ENCODE peak calls at places on chromosomes 2 and 18, in four cellular contexts. L is fibroblast of lung, X is sigmoid colon, E is PC-9. J is an unnamed sample. For H3K36me3 and H3K27me3, the result is how much of the 10 kb centered on the place peaks cover.

GRCh38 chr18:54229660-54230059 is 5.2 kb upstream of the MBD2 start:
- DNase-seq in X (no peak), E (no peak), L (no peak), J (no peak)

GRCh38 chr2:11377915-11378649 is 33.6 kb upstream of the ROCK2 start:
- DNase-seq in L (no peak), E (no peak), X (peak), J (no peak)

GRCh38 chr2:47640356-47640755 is 142.6 kb upstream of the MSH6 start:
- DNase-seq in E (no peak), X (no peak), L (no peak), J (no peak)

GRCh38 chr2:20650412-20650879 is 452 bp downstream of the HS1BP3 start:
- DNase-seq in L (peak), E (no peak), X (no peak), J (no peak)

GRCh38 chr18:63346471-63347183 is 20.4 kb downstream of the KDSR start:
- DNase-seq in L (peak), E (no peak), X (no peak), J (no peak)

GRCh38 chr2:36869606-36870005 is 96.7 kb downstream of the STRN start:
- DNase-seq in L (no peak), E (no peak), X (no peak), J (no peak)

GRCh38 chr2:77144772-77145171 is 377.4 kb downstream of the LRRTM4 start:
- DNase-seq in X (no peak), L (no peak), E (no peak), J (no peak)

GRCh38 chr2:197107291-197108269 is 181.1 kb upstream of the PGAP1 start:
- DNase-seq in L (peak), E (peak), X (peak), J (peak)

GRCh38 chr18:63224574-63224973 is 95.0 kb downstream of the BCL2 start:
- DNase-seq in E (no peak), X (no peak), L (no peak), J (no peak)

GRCh38 chr2:188068093-188068492 is 223.6 kb upstream of the GULP1 start:
- DNase-seq in E (no peak), L (peak), X (no peak), J (no peak)

GRCh38 chr2:188065386-188065785 is 226.3 kb upstream of the GULP1 start:
- DNase-seq in L (no peak), X (no peak), E (no peak), J (no peak)
- TF ChIP-seq CTCF in L (no peak), X (no peak), E (no peak), J (no peak)

GRCh38 chr2:25250331-25251031 is 82.1 kb upstream of the POMC start:
- DNase-seq in E (no peak), X (no peak), L (peak), J (peak)

GRCh38 chr2:25251461-25252273 is 83.3 kb upstream of the POMC start:
- DNase-seq in E (peak), X (peak), L (peak), J (no peak)

GRCh38 chr2:25247792-25248512 is 79.6 kb upstream of the POMC start:
- DNase-seq in L (no peak), X (no peak), E (no peak), J (no peak)

GRCh38 chr2:25251032-25251460 is 82.7 kb upstream of the POMC start:
- DNase-seq in X (no peak), L (peak), E (no peak), J (no peak)

GRCh38 chr2:25249785-25250184 is 81.4 kb upstream of the POMC start:
- DNase-seq in E (no peak), X (no peak), L (peak), J (no peak)
- H3K36me3 ChIP-seq in E (under half), X (under half), L (under half), J (under half)

GRCh38 chr2:70765507-70765906 is 2.5 kb downstream of the ADD2 start:
- DNase-seq in L (no peak), E (no peak), X (no peak), J (no peak)
- H3K27me3 ChIP-seq in L (under half), E (under half), X (under half), J (under half)

GRCh38 chr2:220463876-220464275 is 836.4 kb downstream of the SLC4A3 start:
- DNase-seq in E (no peak), L (no peak), X (no peak), J (no peak)

GRCh38 chr2:220455389-220455788 is 828.0 kb downstream of the SLC4A3 start:
- DNase-seq in L (no peak), E (no peak), X (no peak), J (peak)

GRCh38 chr2:220458051-220458450 is 830.6 kb downstream of the SLC4A3 start:
- DNase-seq in E (no peak), X (no peak), L (no peak), J (no peak)

GRCh38 chr2:220465700-220466099 is 838.3 kb downstream of the SLC4A3 start:
- DNase-seq in L (peak), X (no peak), E (no peak), J (no peak)

GRCh38 chr2:220460257-220460985 is 833.0 kb downstream of the SLC4A3 start:
- DNase-seq in X (no peak), L (no peak), E (no peak), J (no peak)
- TF ChIP-seq CTCF in X (no peak), L (no peak), E (peak), J (peak)

DNA sequence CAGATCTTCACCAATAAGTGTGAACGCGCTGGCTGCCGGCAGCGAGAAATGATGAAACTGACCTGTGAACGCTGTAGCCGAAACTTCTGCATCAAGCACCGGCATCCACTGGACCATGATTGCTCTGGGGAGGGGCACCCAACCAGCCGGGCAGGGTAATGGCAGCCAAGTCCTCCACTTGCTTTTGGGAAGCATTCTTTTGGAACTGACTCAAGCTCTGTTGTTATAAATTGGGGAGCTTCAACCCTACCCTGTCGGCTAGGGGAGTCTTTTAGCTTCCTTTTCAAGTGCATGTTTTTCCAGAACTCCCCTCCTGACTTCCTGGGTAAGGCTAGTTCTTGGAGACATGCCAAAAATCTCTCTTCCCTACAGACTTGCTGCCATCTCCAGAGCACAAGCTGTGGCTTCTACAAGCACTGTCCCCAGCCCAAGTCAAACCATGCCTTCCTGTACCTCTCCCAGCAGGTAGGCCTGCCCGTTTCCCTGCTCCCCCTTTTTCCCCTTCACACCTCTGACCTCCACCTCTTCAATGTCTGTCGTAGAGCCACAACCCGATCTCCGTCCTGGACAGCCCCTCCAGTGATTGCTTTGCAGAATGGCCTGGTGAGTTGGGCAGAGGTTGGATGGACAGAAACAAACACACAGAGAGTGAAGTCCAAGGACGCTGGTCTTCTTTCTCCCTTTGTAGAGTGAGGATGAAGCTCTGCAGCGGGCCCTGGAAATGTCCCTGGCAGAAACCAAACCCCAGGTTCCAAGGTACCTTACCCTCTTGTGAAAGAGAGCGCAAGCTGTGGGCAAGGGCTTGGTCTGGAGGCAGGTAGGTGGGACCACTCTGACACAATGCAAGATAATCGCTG is 1.5 kb downstream of the ZFAND2B start:
- DNase-seq in E (peak), X (peak), L (peak), J (no peak)
- H3K36me3 ChIP-seq in E (under half), X (under half), L (under half), J (under half)

GRCh38 chr18:72866901-72867701 is 686 bp downstream of the NETO1 start:
- DNase-seq in E (no peak), X (no peak), L (peak), J (no peak)
- H3K27me3 ChIP-seq in E (under half), X (under half), L (under half), J (under half)

GRCh38 chr2:58045580-58046334 is 849 bp upstream of the VRK2 start:
- DNase-seq in X (no peak), L (no peak), E (peak), J (no peak)

GRCh38 chr2:58046335-58046584 is 346 bp upstream of the VRK2 start:
- DNase-seq in E (no peak), X (no peak), L (no peak), J (no peak)

GRCh38 chr2:58047373-58047674 is 718 bp downstream of the VRK2 start:
- DNase-seq in X (no peak), E (no peak), L (no peak), J (no peak)

GRCh38 chr2:58047969-58048368 is 1.4 kb downstream of the VRK2 start:
- DNase-seq in X (no peak), L (no peak), E (no peak), J (no peak)

DNA sequence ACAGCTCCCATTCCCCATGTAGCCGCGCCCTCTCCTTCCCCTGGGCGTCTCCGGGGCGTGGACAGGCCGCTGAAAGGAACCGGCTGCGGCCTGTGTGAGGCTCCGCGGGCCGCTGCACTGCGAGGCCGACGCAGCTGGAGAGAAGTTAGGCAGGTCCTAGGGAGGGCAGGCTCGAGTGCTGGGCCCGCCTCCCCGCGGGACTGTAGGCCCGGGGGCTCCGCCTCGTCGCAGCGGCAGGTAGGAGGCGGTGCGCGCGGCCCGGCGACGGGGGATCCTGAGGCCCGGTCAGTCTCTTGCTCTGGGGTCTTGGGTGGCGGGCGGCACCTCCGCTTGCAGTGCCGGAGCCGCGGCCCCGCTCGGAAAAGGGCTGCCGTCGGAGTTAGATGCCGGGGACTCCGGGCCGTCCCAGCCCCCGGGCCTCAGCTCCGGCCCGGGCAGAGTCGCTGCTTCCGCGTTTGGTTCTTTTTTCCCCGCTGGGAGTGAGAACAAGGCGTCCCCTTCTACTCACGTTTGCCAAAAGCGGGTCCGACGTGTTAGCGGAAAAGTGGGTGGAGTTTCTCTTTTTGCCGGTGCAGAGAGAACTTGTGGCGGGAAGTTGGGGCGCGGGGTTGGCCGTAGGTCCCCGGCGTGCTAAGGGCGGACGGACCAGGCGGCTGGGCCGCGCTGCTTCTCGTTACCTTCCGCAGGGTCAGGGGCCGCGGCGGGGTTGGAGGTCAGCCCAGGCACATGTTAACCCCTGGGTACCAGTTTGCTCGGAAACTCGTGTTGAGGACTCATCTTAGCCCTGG is at the start of gene VRK2:
- DNase-seq in E (peak), L (peak), X (peak), J (peak)
- TF ChIP-seq CTCF in E (peak), L (no peak), X (no peak), J (no peak)

GRCh38 chr18:45945669-45946068 is 21.5 kb downstream of the EPG5 start:
- DNase-seq in X (no peak), L (no peak), E (no peak), J (no peak)
- H3K36me3 ChIP-seq in X (under half), L (under half), E (under half), J (under half)

GRCh38 chr18:69401475-69402218 is 959 bp downstream of the DOK6 start:
- DNase-seq in E (no peak), X (peak), L (peak), J (no peak)
- H3K27me3 ChIP-seq in E (under half), X (under half), L (under half), J (under half)

GRCh38 chr2:43524180-43524965 is 71.5 kb downstream of the THADA start:
- DNase-seq in L (peak), X (peak), E (no peak), J (no peak)
- TF ChIP-seq CTCF in L (peak), X (peak), E (peak), J (peak)

J was measured in BJ.